ENCODE peak calls at places on chromosomes 5 and 9, in five cellular contexts. One of them, this sample, is unnamed.
A peak's percentile ranks its signal among the peaks of the same experiment; 100 is the strongest.

GRCh38 chr9:37953775-37954437 is 50.0 kb upstream of the SLC25A51 start:
- DNase-seq in stomach: no peak
- DNase-seq in esophagus muscularis mucosa: no peak
- DNase-seq in SK-N-MC: no peak
- DNase-seq in breast epithelium: no peak
- DNase-seq in this sample: peak; percentile 54

GRCh38 chr5:116372931-116373597 is 201.6 kb downstream of the SEMA6A start:
- DNase-seq in stomach: no peak
- DNase-seq in esophagus muscularis mucosa: no peak
- DNase-seq in SK-N-MC: no peak
- DNase-seq in breast epithelium: no peak
- DNase-seq in this sample: no peak

GRCh38 chr9:75880556-75880955 is 9.9 kb upstream of the PCSK5 start:
- DNase-seq in stomach: no peak
- DNase-seq in esophagus muscularis mucosa: no peak
- DNase-seq in SK-N-MC: no peak
- DNase-seq in breast epithelium: no peak
- DNase-seq in this sample: no peak

GRCh38 chr9:36949470-36949869 is 84.6 kb downstream of the PAX5 start:
- DNase-seq in stomach: no peak
- DNase-seq in esophagus muscularis mucosa: no peak
- DNase-seq in SK-N-MC: no peak
- DNase-seq in breast epithelium: no peak
- DNase-seq in this sample: no peak

GRCh38 chr9:134434896-134435506 is 108.7 kb downstream of the RXRA start:
- DNase-seq in stomach: peak; percentile 98
- DNase-seq in esophagus muscularis mucosa: peak; percentile 98
- DNase-seq in SK-N-MC: peak; percentile 93
- DNase-seq in breast epithelium: peak; percentile 96
- DNase-seq in this sample: no peak

GRCh38 chr9:113992276-113992951 is 85.7 kb downstream of the AMBP start:
- DNase-seq in stomach: peak; percentile 40
- DNase-seq in esophagus muscularis mucosa: no peak
- DNase-seq in SK-N-MC: no peak
- DNase-seq in breast epithelium: peak; percentile 58
- DNase-seq in this sample: no peak

GRCh38 chr5:158471179-158471924 is 612.4 kb upstream of the CLINT1 start:
- DNase-seq in stomach: no peak
- DNase-seq in esophagus muscularis mucosa: no peak
- DNase-seq in SK-N-MC: no peak
- DNase-seq in breast epithelium: no peak
- DNase-seq in this sample: no peak

GRCh38 chr5:43019615-43020293 is 20.4 kb downstream of the ANXA2R start:
- DNase-seq in stomach: peak; percentile 74
- DNase-seq in esophagus muscularis mucosa: no peak
- DNase-seq in SK-N-MC: no peak
- DNase-seq in breast epithelium: no peak
- DNase-seq in this sample: no peak

GRCh38 chr9:127608104-127608966 is 3.7 kb upstream of the STXBP1 start:
- DNase-seq in stomach: peak; percentile 81
- DNase-seq in esophagus muscularis mucosa: no peak
- DNase-seq in SK-N-MC: no peak
- DNase-seq in breast epithelium: peak; percentile 60
- DNase-seq in this sample: peak; percentile 85

GRCh38 chr9:133521122-133522072 is 3.4 kb downstream of the MYMK start:
- DNase-seq in stomach: no peak
- DNase-seq in esophagus muscularis mucosa: no peak
- DNase-seq in SK-N-MC: no peak
- DNase-seq in breast epithelium: no peak
- DNase-seq in this sample: no peak

GRCh38 chr9:107949058-107949457 is 459.5 kb upstream of the KLF4 start:
- DNase-seq in stomach: no peak
- DNase-seq in esophagus muscularis mucosa: no peak
- DNase-seq in SK-N-MC: no peak
- DNase-seq in breast epithelium: no peak
- DNase-seq in this sample: no peak
- TF ChIP-seq POLR2AphosphoS5 in stomach: no peak
- TF ChIP-seq POLR2AphosphoS5 in esophagus muscularis mucosa: no peak
- TF ChIP-seq POLR2AphosphoS5 in SK-N-MC: no peak
- TF ChIP-seq POLR2AphosphoS5 in breast epithelium: no peak
- TF ChIP-seq POLR2AphosphoS5 in this sample: no peak

GRCh38 chr5:179613460-179614071 is 9.9 kb downstream of the HNRNPH1 start:
- DNase-seq in stomach: no peak
- DNase-seq in esophagus muscularis mucosa: no peak
- DNase-seq in SK-N-MC: no peak
- DNase-seq in breast epithelium: no peak
- DNase-seq in this sample: no peak

GRCh38 chr5:179610903-179611265 is 12.6 kb downstream of the HNRNPH1 start:
- DNase-seq in stomach: no peak
- DNase-seq in esophagus muscularis mucosa: no peak
- DNase-seq in SK-N-MC: no peak
- DNase-seq in breast epithelium: no peak
- DNase-seq in this sample: no peak

GRCh38 chr5:179615203-179615602 is 8.3 kb downstream of the HNRNPH1 start:
- DNase-seq in stomach: no peak
- DNase-seq in esophagus muscularis mucosa: no peak
- DNase-seq in SK-N-MC: no peak
- DNase-seq in breast epithelium: no peak
- DNase-seq in this sample: no peak

GRCh38 chr5:179614745-179615144 is 8.7 kb downstream of the HNRNPH1 start:
- DNase-seq in stomach: no peak
- DNase-seq in esophagus muscularis mucosa: no peak
- DNase-seq in SK-N-MC: no peak
- DNase-seq in breast epithelium: no peak
- DNase-seq in this sample: no peak

GRCh38 chr5:179612577-179613459 is 10.7 kb downstream of the HNRNPH1 start:
- DNase-seq in stomach: no peak
- DNase-seq in esophagus muscularis mucosa: no peak
- DNase-seq in SK-N-MC: no peak
- DNase-seq in breast epithelium: no peak
- DNase-seq in this sample: no peak
- TF ChIP-seq POLR2AphosphoS5 in stomach: no peak
- TF ChIP-seq POLR2AphosphoS5 in esophagus muscularis mucosa: no peak
- TF ChIP-seq POLR2AphosphoS5 in SK-N-MC: peak; percentile 47
- TF ChIP-seq POLR2AphosphoS5 in breast epithelium: no peak
- TF ChIP-seq POLR2AphosphoS5 in this sample: peak; percentile 86

GRCh38 chr9:34570422-34571179 is 18.9 kb downstream of the CNTFR start:
- DNase-seq in stomach: no peak
- DNase-seq in esophagus muscularis mucosa: no peak
- DNase-seq in SK-N-MC: no peak
- DNase-seq in breast epithelium: no peak
- DNase-seq in this sample: no peak

GRCh38 chr9:34572628-34573027 is 16.9 kb downstream of the CNTFR start:
- DNase-seq in stomach: no peak
- DNase-seq in esophagus muscularis mucosa: no peak
- DNase-seq in SK-N-MC: no peak
- DNase-seq in breast epithelium: no peak
- DNase-seq in this sample: no peak

GRCh38 chr9:34572092-34572491 is 17.4 kb downstream of the CNTFR start:
- DNase-seq in stomach: no peak
- DNase-seq in esophagus muscularis mucosa: no peak
- DNase-seq in SK-N-MC: no peak
- DNase-seq in breast epithelium: no peak
- DNase-seq in this sample: no peak

GRCh38 chr9:34573599-34574325 is 15.8 kb downstream of the CNTFR start:
- DNase-seq in stomach: no peak
- DNase-seq in esophagus muscularis mucosa: no peak
- DNase-seq in SK-N-MC: no peak
- DNase-seq in breast epithelium: no peak
- DNase-seq in this sample: no peak

GRCh38 chr9:34571180-34571800 is 18.2 kb downstream of the CNTFR start:
- DNase-seq in stomach: no peak
- DNase-seq in esophagus muscularis mucosa: no peak
- DNase-seq in SK-N-MC: no peak
- DNase-seq in breast epithelium: no peak
- DNase-seq in this sample: no peak
- TF ChIP-seq POLR2AphosphoS5 in stomach: no peak
- TF ChIP-seq POLR2AphosphoS5 in esophagus muscularis mucosa: no peak
- TF ChIP-seq POLR2AphosphoS5 in SK-N-MC: no peak
- TF ChIP-seq POLR2AphosphoS5 in breast epithelium: no peak
- TF ChIP-seq POLR2AphosphoS5 in this sample: no peak

GRCh38 chr5:96852769-96853168 is 23.5 kb upstream of the ERAP2 start:
- DNase-seq in stomach: no peak
- DNase-seq in esophagus muscularis mucosa: no peak
- DNase-seq in SK-N-MC: no peak
- DNase-seq in breast epithelium: no peak
- DNase-seq in this sample: no peak
- TF ChIP-seq POLR2AphosphoS5 in stomach: no peak
- TF ChIP-seq POLR2AphosphoS5 in esophagus muscularis mucosa: no peak
- TF ChIP-seq POLR2AphosphoS5 in SK-N-MC: no peak
- TF ChIP-seq POLR2AphosphoS5 in breast epithelium: no peak
- TF ChIP-seq POLR2AphosphoS5 in this sample: no peak

GRCh38 chr5:88669314-88669713 is 213.7 kb downstream of the MEF2C start:
- DNase-seq in stomach: no peak
- DNase-seq in esophagus muscularis mucosa: no peak
- DNase-seq in SK-N-MC: no peak
- DNase-seq in breast epithelium: no peak
- DNase-seq in this sample: no peak

GRCh38 chr5:88665750-88666215 is 217.2 kb downstream of the MEF2C start:
- DNase-seq in stomach: no peak
- DNase-seq in esophagus muscularis mucosa: no peak
- DNase-seq in SK-N-MC: no peak
- DNase-seq in breast epithelium: no peak
- DNase-seq in this sample: no peak

GRCh38 chr5:88664630-88665029 is 218.4 kb downstream of the MEF2C start:
- DNase-seq in stomach: no peak
- DNase-seq in esophagus muscularis mucosa: no peak
- DNase-seq in SK-N-MC: no peak
- DNase-seq in breast epithelium: no peak
- DNase-seq in this sample: no peak

GRCh38 chr5:88666761-88667186 is 216.2 kb downstream of the MEF2C start:
- DNase-seq in stomach: no peak
- DNase-seq in esophagus muscularis mucosa: no peak
- DNase-seq in SK-N-MC: no peak
- DNase-seq in breast epithelium: no peak
- DNase-seq in this sample: no peak

DNA sequence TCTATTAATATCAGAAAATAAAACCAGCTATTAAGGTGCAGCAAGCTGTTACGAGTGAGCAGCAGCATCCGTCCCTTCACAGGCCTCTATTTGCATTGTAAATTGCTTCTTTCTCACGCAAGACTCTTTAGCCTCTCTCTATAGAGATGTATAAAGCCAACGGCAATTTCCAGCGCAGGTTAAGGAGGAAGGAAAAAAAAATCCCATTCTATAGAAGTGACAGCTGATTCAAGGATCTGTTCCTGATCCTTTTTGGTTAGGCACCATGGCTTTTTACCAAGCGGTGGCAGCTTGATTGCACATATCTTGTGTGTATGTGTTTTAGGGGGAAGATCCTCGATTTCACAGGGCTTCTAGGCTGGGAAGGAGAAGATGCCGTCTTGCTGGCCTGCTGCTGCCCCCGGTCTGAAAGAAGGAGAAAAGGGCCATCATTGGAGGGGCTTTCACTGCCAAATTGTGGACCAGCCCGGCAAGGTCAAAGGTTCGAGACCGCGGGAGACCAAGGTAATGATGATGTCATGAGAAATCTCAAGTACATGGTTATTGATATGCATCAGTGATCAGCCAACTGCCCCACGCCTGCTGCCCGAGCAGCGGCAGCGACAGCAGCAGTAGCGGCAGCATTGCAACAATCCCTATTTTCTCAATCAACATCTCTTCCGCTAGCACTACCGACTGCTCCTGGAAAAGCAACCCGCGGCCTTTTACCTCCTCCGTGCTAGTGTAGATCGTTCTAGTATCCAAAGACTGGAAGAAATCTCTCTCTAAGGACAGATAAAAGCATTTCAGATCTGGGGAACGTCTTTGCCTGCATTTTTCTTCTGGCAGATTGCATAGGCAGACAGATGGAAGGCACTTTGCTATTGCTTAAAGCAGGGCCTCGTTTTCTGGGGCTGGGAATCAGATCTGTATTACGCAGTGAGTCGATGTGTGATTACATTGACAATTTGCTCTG is 215.5 kb downstream of the MEF2C start:
- DNase-seq in stomach: no peak
- DNase-seq in esophagus muscularis mucosa: no peak
- DNase-seq in SK-N-MC: no peak
- DNase-seq in breast epithelium: no peak
- DNase-seq in this sample: no peak
- TF ChIP-seq POLR2AphosphoS5 in stomach: no peak
- TF ChIP-seq POLR2AphosphoS5 in esophagus muscularis mucosa: no peak
- TF ChIP-seq POLR2AphosphoS5 in SK-N-MC: no peak
- TF ChIP-seq POLR2AphosphoS5 in breast epithelium: no peak
- TF ChIP-seq POLR2AphosphoS5 in this sample: no peak

This sample was measured in GM12892.